ENCODE peak calls at places on chromosome 20, in four cellular contexts. P, A, S and J are unnamed samples.

GRCh38 chr20:59248031-59248684 is 52.3 kb upstream of the EDN3 start:
- DNase-seq in A (no peak), P (no peak), S (no peak), J (no peak)

GRCh38 chr20:9407805-9408421 is 106.5 kb upstream of the LAMP5 start:
- DNase-seq in S (peak; percentile 7), A (peak; percentile 78), P (peak; percentile 76), J (peak; percentile 63)

GRCh38 chr20:16748058-16748457 is at the start of gene OTOR:
- DNase-seq in P (no peak), S (no peak), A (no peak), J (no peak)

GRCh38 chr20:13259921-13260320 is 38.8 kb downstream of the ISM1 start:
- DNase-seq in P (no peak), S (no peak), A (no peak), J (no peak)

GRCh38 chr20:34015401-34016335 is 22.0 kb downstream of the RALY start:
- DNase-seq in P (no peak), S (no peak), A (no peak), J (no peak)

GRCh38 chr20:41180599-41181333 is 43.4 kb downstream of the PLCG1 start:
- DNase-seq in A (no peak), S (no peak), P (no peak), J (peak; percentile 26)

GRCh38 chr20:35151739-35152138 is 4.6 kb upstream of the EDEM2 start:
- DNase-seq in P (no peak), S (no peak), A (peak; percentile 41), J (no peak)

GRCh38 chr20:2612073-2612472 is 40.4 kb upstream of the NOP56 start:
- DNase-seq in A (no peak), S (no peak), P (no peak), J (no peak)

GRCh38 chr20:61937963-61938838 is 127.5 kb downstream of the TAF4 start:
- DNase-seq in P (no peak), A (no peak), S (no peak), J (no peak)

GRCh38 chr20:61564628-61565027 is 312.6 kb downstream of the CDH4 start:
- DNase-seq in P (no peak), A (no peak), S (no peak), J (no peak)

GRCh38 chr20:15618912-15619311 is 954.3 kb downstream of the KIF16B start:
- DNase-seq in P (peak; percentile 59), S (no peak), A (no peak), J (no peak)

GRCh38 chr20:32664352-32665159 is 9.2 kb downstream of the C20orf203 start:
- DNase-seq in A (no peak), S (no peak), P (no peak), J (no peak)

GRCh38 chr20:60966031-60966430 is 286.0 kb upstream of the CDH4 start:
- DNase-seq in P (no peak), S (no peak), A (no peak), J (no peak)

GRCh38 chr20:17542993-17543412 is 11.8 kb upstream of the BFSP1 start:
- DNase-seq in S (no peak), P (no peak), A (peak; percentile 83), J (no peak)

GRCh38 chr20:33685328-33686007 is 717 bp downstream of the E2F1 start:
- DNase-seq in S (no peak), P (peak; percentile 64), A (no peak), J (peak; percentile 82)

GRCh38 chr20:62501801-62502495 is 26.2 kb upstream of the GATA5 start:
- DNase-seq in P (no peak), S (no peak), A (peak; percentile 63), J (no peak)

GRCh38 chr20:30912006-30912660 is 345.3 kb upstream of the DEFB115 start:
- DNase-seq in A (no peak), S (peak; percentile 73), P (peak; percentile 90), J (peak; percentile 76)

GRCh38 chr20:856361-856775 is 22.9 kb downstream of the FAM110A start:
- DNase-seq in P (peak; percentile 67), A (peak; percentile 54), S (no peak), J (no peak)

GRCh38 chr20:1150968-1151367 is 32.6 kb downstream of the PSMF1 start:
- DNase-seq in S (no peak), A (no peak), P (no peak), J (no peak)

GRCh38 chr20:42795399-42795798 is 394.3 kb downstream of the PTPRT start:
- DNase-seq in A (no peak), P (no peak), S (no peak), J (no peak)

GRCh38 chr20:1415667-1416468 is 23.0 kb upstream of the FKBP1A start:
- DNase-seq in S (no peak), P (peak; percentile 93), A (peak; percentile 97), J (no peak)

GRCh38 chr20:56631318-56631989 is 2.3 kb downstream of the TFAP2C start:
- DNase-seq in P (peak; percentile 30), A (no peak), S (no peak), J (no peak)

GRCh38 chr20:19338380-19338779 is 125.9 kb downstream of the SLC24A3 start:
- DNase-seq in A (no peak), S (no peak), P (no peak), J (no peak)

GRCh38 chr20:43752561-43753301 is 25.9 kb upstream of the GTSF1L start:
- DNase-seq in A (peak; percentile 90), S (no peak), P (no peak), J (no peak)

GRCh38 chr20:13546497-13547131 is 92.1 kb downstream of the TASP1 start:
- DNase-seq in A (peak; percentile 71), P (peak; percentile 79), S (peak; percentile 39), J (peak; percentile 76)

GRCh38 chr20:17643531-17644188 is 38.4 kb downstream of the RRBP1 start:
- DNase-seq in S (no peak), A (no peak), P (no peak), J (no peak)

GRCh38 chr20:48783533-48784272 is 44.1 kb downstream of the PREX1 start:
- DNase-seq in P (no peak), A (peak; percentile 22), S (no peak), J (no peak)

GRCh38 chr20:35290887-35291417 is 1.3 kb downstream of the FAM83C start:
- DNase-seq in A (no peak), S (no peak), P (no peak), J (no peak)

GRCh38 chr20:57440678-57441509 is 49.7 kb downstream of the RBM38 start:
- DNase-seq in P (peak; percentile 52), S (no peak), A (peak; percentile 66), J (peak; percentile 53)

GRCh38 chr20:5981139-5981538 is 30.7 kb downstream of the MCM8 start:
- DNase-seq in S (no peak), P (no peak), A (no peak), J (no peak)

GRCh38 chr20:23508896-23509579 is 18.1 kb downstream of the CST8 start:
- DNase-seq in P (no peak), S (no peak), A (no peak), J (no peak)
- H4K8ac ChIP-seq in P (no peak overlapping the region), S (no peak overlapping the region), A (no peak overlapping the region), J (no peak overlapping the region)

DNA sequence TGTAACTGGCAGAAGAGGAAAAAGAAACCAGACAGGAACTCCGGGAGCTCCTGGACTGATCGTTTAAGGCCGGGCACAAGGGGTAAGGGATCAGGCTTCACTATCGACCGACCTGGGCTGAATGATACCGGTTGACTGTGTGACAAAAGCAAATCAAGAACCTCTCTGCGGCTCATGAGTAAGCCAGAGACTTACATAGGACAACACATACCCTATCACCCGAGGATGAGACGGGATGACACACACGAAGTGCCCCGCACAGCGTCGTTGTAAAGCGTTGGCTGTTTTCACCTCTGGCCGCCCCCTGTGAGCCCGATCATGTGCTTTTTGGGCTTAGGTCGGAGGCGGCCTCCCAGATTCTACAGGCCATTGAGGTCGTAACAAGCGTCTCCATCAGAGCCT is 695 bp upstream of the TGIF2 start:
- DNase-seq in P (peak; percentile 80), S (no peak), A (peak; percentile 51), J (peak; percentile 51)
- H3K4ac ChIP-seq in P (peak overlapping the region; percentile 98), S (peak overlapping the region; percentile 54), A (peak overlapping the region; percentile 98), J (no peak overlapping the region)

GRCh38 chr20:53876956-53877355 is 193.4 kb downstream of the BCAS1 start:
- DNase-seq in A (no peak), P (no peak), S (no peak), J (no peak)
- H4K8ac ChIP-seq in A (no peak overlapping the region), P (no peak overlapping the region), S (peak overlapping the region; percentile 42), J (no peak overlapping the region)

DNA sequence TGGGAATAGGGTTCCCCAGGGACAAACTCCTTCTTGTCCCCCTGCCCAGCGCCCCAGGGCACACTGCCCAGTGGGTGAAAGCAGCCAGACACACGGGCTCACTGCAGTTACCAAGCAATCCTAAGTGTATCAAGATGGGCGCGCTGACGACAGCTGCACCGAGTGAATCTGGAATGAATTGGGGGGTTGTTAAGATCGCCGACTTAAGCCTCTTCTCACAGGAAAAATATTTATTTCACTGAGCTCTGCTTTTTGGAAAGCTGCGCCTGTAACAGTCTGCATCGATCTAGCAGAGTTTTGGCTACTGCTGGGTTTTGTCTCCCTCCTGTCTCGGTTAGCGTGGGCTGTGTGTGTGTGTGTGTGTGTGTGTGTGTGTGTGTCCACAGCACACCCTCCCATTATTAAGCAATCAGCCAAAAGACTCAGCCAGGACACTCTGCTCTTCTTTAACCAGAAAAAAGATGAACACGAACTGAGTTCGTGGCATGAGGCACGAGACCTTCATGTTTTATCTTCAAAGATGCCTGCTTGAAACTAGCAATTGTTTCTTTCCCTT is 35.9 kb downstream of the RIPOR3 start:
- DNase-seq in A (peak; percentile 88), S (no peak), P (no peak), J (no peak)
- H3K4ac ChIP-seq in A (peak overlapping the region; percentile 93), S (no peak overlapping the region), P (no peak overlapping the region), J (no peak overlapping the region)

GRCh38 chr20:37273988-37274387 is 12.4 kb upstream of the GHRH start:
- DNase-seq in S (no peak), A (no peak), P (no peak), J (no peak)

GRCh38 chr20:37271421-37271768 is 9.8 kb upstream of the GHRH start:
- DNase-seq in S (no peak), A (no peak), P (no peak), J (no peak)

GRCh38 chr20:37266940-37267683 is 5.5 kb upstream of the GHRH start:
- DNase-seq in S (no peak), P (no peak), A (no peak), J (no peak)

GRCh38 chr20:37267684-37268313 is 6.2 kb upstream of the GHRH start:
- DNase-seq in P (no peak), A (no peak), S (no peak), J (peak; percentile 66)

DNA sequence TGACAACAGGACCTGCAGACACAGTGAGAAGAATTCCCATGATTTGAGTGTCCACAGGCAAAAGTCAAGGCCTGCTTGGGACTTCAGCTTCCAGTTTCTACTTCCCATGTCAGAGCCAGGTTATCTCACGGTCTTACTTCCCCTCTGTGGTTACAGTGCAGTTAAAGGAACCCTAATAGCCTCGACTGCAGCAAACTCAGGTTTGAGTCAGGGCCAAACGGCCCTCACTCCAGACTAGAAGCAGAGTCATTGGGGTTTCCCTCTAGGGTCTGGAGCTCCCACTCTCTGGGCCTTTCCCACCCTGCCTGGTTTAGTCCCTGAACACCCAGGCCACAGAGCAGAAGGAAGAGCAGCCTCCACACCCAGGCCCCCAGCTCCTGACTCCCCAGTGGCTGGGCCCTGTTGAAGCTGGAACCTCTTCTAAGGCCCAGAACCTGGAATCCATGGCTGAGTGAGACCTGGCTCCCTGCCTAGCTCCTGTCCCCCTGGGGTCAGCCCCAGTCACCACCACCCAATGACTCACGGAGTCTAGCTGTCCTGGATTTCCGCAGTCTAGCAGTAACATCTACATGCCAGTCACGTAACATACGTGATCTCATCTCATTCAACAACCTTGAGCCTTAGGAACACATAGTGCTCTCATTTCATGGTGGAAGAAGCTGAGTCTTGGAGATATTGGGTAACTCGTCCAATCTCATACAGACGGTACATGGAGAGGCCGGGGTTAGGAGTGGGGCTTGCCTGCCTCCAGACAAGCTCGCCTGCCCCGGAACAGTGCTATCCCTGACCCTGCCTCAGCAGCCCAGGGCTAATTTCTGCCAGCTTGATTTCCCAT is 9.2 kb upstream of the GHRH start:
- DNase-seq in P (no peak), A (peak; percentile 50), S (no peak), J (no peak)
- H4K8ac ChIP-seq in P (no peak overlapping the region), A (no peak overlapping the region), S (no peak overlapping the region), J (no peak overlapping the region)

GRCh38 chr20:50959543-50960126 is 1.0 kb downstream of the MOCS3 start:
- DNase-seq in P (no peak), A (no peak), S (no peak), J (no peak)
- H3K4ac ChIP-seq in P (no peak overlapping the region), A (peak overlapping the region; percentile 76), S (no peak overlapping the region), J (no peak overlapping the region)